ENCODE peak calls at places on chromosomes 11 and 22, in seven cellular contexts. Q is neural crest cell; Y is HT1080; T is neuronal stem cell; A is ureter; W is NAMALWA; G is Jurkat, Clone E6-1. S is an unnamed sample.

GRCh38 chr11:2437516-2437915 is 6.8 kb downstream of the TRPM5 start:
- DNase-seq in Y (no peak), W (no peak), G (no peak), T (no peak), A (no peak), Q (no peak), S (no peak)

GRCh38 chr22:35361001-35361551 is 19.8 kb upstream of the HMOX1 start:
- DNase-seq in Q (no peak), T (no peak), Y (no peak), W (no peak), G (no peak), A (no peak), S (no peak)

GRCh38 chr11:84564180-84564866 is 1062.8 kb downstream of the DLG2 start:
- DNase-seq in G (peak; percentile 35), Q (peak; percentile 46), W (peak; percentile 74), T (peak; percentile 35), Y (peak; percentile 48), A (no peak), S (peak; percentile 40)

GRCh38 chr22:32199961-32200360 is 4.9 kb downstream of the RFPL2 start:
- DNase-seq in Q (no peak), A (no peak), W (no peak), T (no peak), Y (no peak), G (no peak), S (no peak)

GRCh38 chr11:102345923-102346322 is 1.1 kb upstream of the BIRC2 start:
- DNase-seq in Q (no peak), T (peak; percentile 1), G (no peak), Y (peak; percentile 93), W (no peak), A (no peak), S (peak; percentile 21)

GRCh38 chr22:23182289-23183106 is 2.2 kb downstream of the BCR start:
- DNase-seq in Q (no peak), Y (peak; percentile 27), T (no peak), G (no peak), W (peak; percentile 63), A (no peak), S (peak; percentile 88)

GRCh38 chr11:112786886-112787530 is 174.2 kb upstream of the NCAM1 start:
- DNase-seq in G (no peak), Q (no peak), T (no peak), Y (no peak), A (no peak), W (no peak), S (no peak)

GRCh38 chr22:42743501-42743991 is 22.9 kb upstream of the A4GALT start:
- DNase-seq in A (peak; percentile 82), T (no peak), Q (no peak), W (no peak), Y (peak; percentile 75), G (no peak), S (peak; percentile 94)

GRCh38 chr22:26435327-26436093 is 6.5 kb downstream of the ASPHD2 start:
- DNase-seq in Q (no peak), T (no peak), Y (no peak), W (no peak), A (no peak), G (no peak), S (no peak)

GRCh38 chr11:76765863-76766350 is 17.2 kb upstream of the TSKU start:
- DNase-seq in Y (no peak), Q (no peak), A (no peak), T (no peak), W (no peak), G (no peak), S (no peak)

GRCh38 chr11:19958218-19958617 is 202.1 kb downstream of the DBX1 start:
- DNase-seq in G (no peak), Y (no peak), T (no peak), Q (no peak), A (no peak), W (no peak), S (no peak)

GRCh38 chr22:24035296-24035695 is 24.2 kb downstream of the CABIN1 start:
- DNase-seq in Q (no peak), W (no peak), Y (no peak), T (no peak), A (no peak), G (no peak), S (no peak)

GRCh38 chr11:115333106-115333505 is 171.1 kb downstream of the CADM1 start:
- DNase-seq in W (no peak), T (no peak), Y (peak; percentile 84), G (peak; percentile 6), Q (no peak), A (no peak), S (no peak)

GRCh38 chr11:122025757-122026156 is 90.3 kb downstream of the BLID start:
- DNase-seq in Q (no peak), A (no peak), Y (no peak), W (no peak), G (no peak), T (no peak), S (no peak)

GRCh38 chr11:8342821-8343681 is 79.4 kb upstream of the LMO1 start:
- DNase-seq in G (no peak), Q (no peak), Y (no peak), A (no peak), W (peak; percentile 28), T (no peak), S (no peak)

GRCh38 chr11:64016512-64016911 is 19.2 kb upstream of the FLRT1 start:
- DNase-seq in W (no peak), T (no peak), G (no peak), Q (no peak), A (no peak), Y (no peak), S (peak; percentile 88)